ENCODE peak calls at places on chromosomes 13 and 19, in four cellular contexts. One of them, this sample, is unnamed.

GRCh38 chr13:92827503-92827902 is 399.1 kb upstream of the GPC6 start:
- DNase-seq in endothelial cell: no peak
- DNase-seq in activated naive CD4-positive, alpha-beta T cell treated with anti-CD3 and anti-CD28 coated beads, Interleukin-2, amount 50 U/mL, for 72 hours: no peak
- DNase-seq in stimulated activated CD4-positive, alpha-beta T cell treated with anti-CD3 and anti-CD28 coated beads, Interleukin-2, amount 100 ng/mL, for 48 hours: no peak
- DNase-seq in this sample: no peak

GRCh38 chr19:17406039-17406886 is 833 bp upstream of the BST2 start:
- DNase-seq in endothelial cell: no peak
- DNase-seq in stimulated activated CD4-positive, alpha-beta T cell treated with anti-CD3 and anti-CD28 coated beads, Interleukin-2, amount 100 ng/mL, for 48 hours: no peak
- DNase-seq in activated naive CD4-positive, alpha-beta T cell treated with anti-CD3 and anti-CD28 coated beads, Interleukin-2, amount 50 U/mL, for 72 hours: peak; percentile 32
- DNase-seq in this sample: no peak

GRCh38 chr13:20125783-20126165 is 35.1 kb downstream of the GJA3 start:
- DNase-seq in stimulated activated CD4-positive, alpha-beta T cell treated with anti-CD3 and anti-CD28 coated beads, Interleukin-2, amount 100 ng/mL, for 48 hours: no peak
- DNase-seq in activated naive CD4-positive, alpha-beta T cell treated with anti-CD3 and anti-CD28 coated beads, Interleukin-2, amount 50 U/mL, for 72 hours: no peak
- DNase-seq in endothelial cell: no peak
- DNase-seq in this sample: no peak

GRCh38 chr19:7410946-7411345 is 62.2 kb downstream of the ARHGEF18 start:
- DNase-seq in endothelial cell: no peak
- DNase-seq in stimulated activated CD4-positive, alpha-beta T cell treated with anti-CD3 and anti-CD28 coated beads, Interleukin-2, amount 100 ng/mL, for 48 hours: no peak
- DNase-seq in activated naive CD4-positive, alpha-beta T cell treated with anti-CD3 and anti-CD28 coated beads, Interleukin-2, amount 50 U/mL, for 72 hours: no peak
- DNase-seq in this sample: no peak

GRCh38 chr19:2536461-2536860 is 60.5 kb downstream of the GADD45B start:
- DNase-seq in stimulated activated CD4-positive, alpha-beta T cell treated with anti-CD3 and anti-CD28 coated beads, Interleukin-2, amount 100 ng/mL, for 48 hours: no peak
- DNase-seq in endothelial cell: no peak
- DNase-seq in activated naive CD4-positive, alpha-beta T cell treated with anti-CD3 and anti-CD28 coated beads, Interleukin-2, amount 50 U/mL, for 72 hours: no peak
- DNase-seq in this sample: no peak

GRCh38 chr13:110677731-110678545 is 28.0 kb downstream of the CARS2 start:
- DNase-seq in endothelial cell: no peak
- DNase-seq in stimulated activated CD4-positive, alpha-beta T cell treated with anti-CD3 and anti-CD28 coated beads, Interleukin-2, amount 100 ng/mL, for 48 hours: no peak
- DNase-seq in activated naive CD4-positive, alpha-beta T cell treated with anti-CD3 and anti-CD28 coated beads, Interleukin-2, amount 50 U/mL, for 72 hours: no peak
- DNase-seq in this sample: no peak

GRCh38 chr19:18856385-18857126 is 24.8 kb downstream of the UPF1 start:
- DNase-seq in endothelial cell: no peak
- DNase-seq in activated naive CD4-positive, alpha-beta T cell treated with anti-CD3 and anti-CD28 coated beads, Interleukin-2, amount 50 U/mL, for 72 hours: no peak
- DNase-seq in stimulated activated CD4-positive, alpha-beta T cell treated with anti-CD3 and anti-CD28 coated beads, Interleukin-2, amount 100 ng/mL, for 48 hours: no peak
- DNase-seq in this sample: no peak

GRCh38 chr19:30498707-30499106 is 126.5 kb downstream of the ZNF536 start:
- DNase-seq in endothelial cell: peak; percentile 24
- DNase-seq in stimulated activated CD4-positive, alpha-beta T cell treated with anti-CD3 and anti-CD28 coated beads, Interleukin-2, amount 100 ng/mL, for 48 hours: no peak
- DNase-seq in activated naive CD4-positive, alpha-beta T cell treated with anti-CD3 and anti-CD28 coated beads, Interleukin-2, amount 50 U/mL, for 72 hours: no peak
- DNase-seq in this sample: no peak

GRCh38 chr13:100707818-100708740 is 33.5 kb upstream of the TMTC4 start:
- DNase-seq in activated naive CD4-positive, alpha-beta T cell treated with anti-CD3 and anti-CD28 coated beads, Interleukin-2, amount 50 U/mL, for 72 hours: peak; percentile 7
- DNase-seq in stimulated activated CD4-positive, alpha-beta T cell treated with anti-CD3 and anti-CD28 coated beads, Interleukin-2, amount 100 ng/mL, for 48 hours: peak; percentile 3
- DNase-seq in endothelial cell: no peak
- DNase-seq in this sample: no peak

GRCh38 chr13:48586591-48587103 is 53.8 kb upstream of the RCBTB2 start:
- DNase-seq in endothelial cell: peak; percentile 45
- DNase-seq in stimulated activated CD4-positive, alpha-beta T cell treated with anti-CD3 and anti-CD28 coated beads, Interleukin-2, amount 100 ng/mL, for 48 hours: no peak
- DNase-seq in activated naive CD4-positive, alpha-beta T cell treated with anti-CD3 and anti-CD28 coated beads, Interleukin-2, amount 50 U/mL, for 72 hours: no peak
- DNase-seq in this sample: no peak